ENCODE peak calls at places on chromosomes 11 and 22, in eight cellular contexts. One of them, this sample, is unnamed.

GRCh38 chr22:27980424-27981148 is 61.5 kb upstream of the PITPNB start:
- DNase-seq in glomerular endothelial cell: no peak
- DNase-seq in NCI-H1930: no peak
- DNase-seq in NCI-H2029: no peak
- DNase-seq in effector CD4-positive, alpha-beta T cell: no peak
- DNase-seq in SW480: no peak
- DNase-seq in stimulated activated CD8-positive, alpha-beta memory T cell treated with anti-CD3 and anti-CD28 coated beads, Interleukin-15, amount 100 ng/mL, for 4 hours: no peak
- DNase-seq in colonic mucosa: no peak
- DNase-seq in this sample: no peak

GRCh38 chr11:46675949-46676348 is 24.5 kb downstream of the ARHGAP1 start:
- DNase-seq in glomerular endothelial cell: no peak
- DNase-seq in NCI-H1930: no peak
- DNase-seq in NCI-H2029: no peak
- DNase-seq in effector CD4-positive, alpha-beta T cell: no peak
- DNase-seq in SW480: no peak
- DNase-seq in stimulated activated CD8-positive, alpha-beta memory T cell treated with anti-CD3 and anti-CD28 coated beads, Interleukin-15, amount 100 ng/mL, for 4 hours: no peak
- DNase-seq in colonic mucosa: no peak
- DNase-seq in this sample: peak; percentile 37

GRCh38 chr11:64918056-64918455 is 1.0 kb upstream of the ATG2A start:
- DNase-seq in glomerular endothelial cell: no peak
- DNase-seq in NCI-H1930: no peak
- DNase-seq in NCI-H2029: no peak
- DNase-seq in effector CD4-positive, alpha-beta T cell: no peak
- DNase-seq in SW480: no peak
- DNase-seq in stimulated activated CD8-positive, alpha-beta memory T cell treated with anti-CD3 and anti-CD28 coated beads, Interleukin-15, amount 100 ng/mL, for 4 hours: no peak
- DNase-seq in colonic mucosa: no peak
- DNase-seq in this sample: no peak

GRCh38 chr11:71977743-71978418 is 20.8 kb upstream of the IL18BP start:
- DNase-seq in glomerular endothelial cell: peak; percentile 34
- DNase-seq in NCI-H1930: no peak
- DNase-seq in NCI-H2029: peak; percentile 24
- DNase-seq in effector CD4-positive, alpha-beta T cell: peak; percentile 38
- DNase-seq in SW480: peak; percentile 41
- DNase-seq in stimulated activated CD8-positive, alpha-beta memory T cell treated with anti-CD3 and anti-CD28 coated beads, Interleukin-15, amount 100 ng/mL, for 4 hours: no peak
- DNase-seq in colonic mucosa: peak; percentile 65
- DNase-seq in this sample: no peak

GRCh38 chr22:30602049-30602448 is 4.9 kb upstream of the TCN2 start:
- DNase-seq in glomerular endothelial cell: no peak
- DNase-seq in NCI-H1930: no peak
- DNase-seq in NCI-H2029: no peak
- DNase-seq in effector CD4-positive, alpha-beta T cell: no peak
- DNase-seq in SW480: peak; percentile 43
- DNase-seq in stimulated activated CD8-positive, alpha-beta memory T cell treated with anti-CD3 and anti-CD28 coated beads, Interleukin-15, amount 100 ng/mL, for 4 hours: no peak
- DNase-seq in colonic mucosa: peak; percentile 32
- DNase-seq in this sample: no peak

GRCh38 chr11:72598901-72599300 is 75.3 kb downstream of the PDE2A start:
- DNase-seq in glomerular endothelial cell: peak; percentile 10
- DNase-seq in NCI-H1930: no peak
- DNase-seq in NCI-H2029: no peak
- DNase-seq in effector CD4-positive, alpha-beta T cell: no peak
- DNase-seq in SW480: peak; percentile 30
- DNase-seq in stimulated activated CD8-positive, alpha-beta memory T cell treated with anti-CD3 and anti-CD28 coated beads, Interleukin-15, amount 100 ng/mL, for 4 hours: no peak
- DNase-seq in colonic mucosa: peak; percentile 30
- DNase-seq in this sample: no peak

GRCh38 chr22:38953577-38954413 is 3.6 kb upstream of the APOBEC3A start:
- DNase-seq in glomerular endothelial cell: no peak
- DNase-seq in NCI-H1930: no peak
- DNase-seq in NCI-H2029: no peak
- DNase-seq in effector CD4-positive, alpha-beta T cell: no peak
- DNase-seq in SW480: peak; percentile 32
- DNase-seq in stimulated activated CD8-positive, alpha-beta memory T cell treated with anti-CD3 and anti-CD28 coated beads, Interleukin-15, amount 100 ng/mL, for 4 hours: peak; percentile 38
- DNase-seq in colonic mucosa: peak; percentile 50
- DNase-seq in this sample: no peak

GRCh38 chr11:35045219-35045819 is 93.7 kb upstream of the CD44 start:
- DNase-seq in glomerular endothelial cell: no peak
- DNase-seq in NCI-H1930: no peak
- DNase-seq in NCI-H2029: peak; percentile 30
- DNase-seq in effector CD4-positive, alpha-beta T cell: peak; percentile 80
- DNase-seq in SW480: no peak
- DNase-seq in stimulated activated CD8-positive, alpha-beta memory T cell treated with anti-CD3 and anti-CD28 coated beads, Interleukin-15, amount 100 ng/mL, for 4 hours: peak; percentile 58
- DNase-seq in colonic mucosa: no peak
- DNase-seq in this sample: no peak

GRCh38 chr11:94132152-94132558 is 3.5 kb downstream of the PANX1 start:
- DNase-seq in glomerular endothelial cell: no peak
- DNase-seq in NCI-H1930: no peak
- DNase-seq in NCI-H2029: no peak
- DNase-seq in effector CD4-positive, alpha-beta T cell: no peak
- DNase-seq in SW480: no peak
- DNase-seq in stimulated activated CD8-positive, alpha-beta memory T cell treated with anti-CD3 and anti-CD28 coated beads, Interleukin-15, amount 100 ng/mL, for 4 hours: no peak
- DNase-seq in colonic mucosa: no peak
- DNase-seq in this sample: peak; percentile 76

GRCh38 chr22:47032956-47033647 is 270.7 kb downstream of the TBC1D22A start:
- DNase-seq in glomerular endothelial cell: no peak
- DNase-seq in NCI-H1930: no peak
- DNase-seq in NCI-H2029: no peak
- DNase-seq in effector CD4-positive, alpha-beta T cell: no peak
- DNase-seq in SW480: no peak
- DNase-seq in stimulated activated CD8-positive, alpha-beta memory T cell treated with anti-CD3 and anti-CD28 coated beads, Interleukin-15, amount 100 ng/mL, for 4 hours: no peak
- DNase-seq in colonic mucosa: peak; percentile 50
- DNase-seq in this sample: peak; percentile 20

This sample was measured in RWPE2.